ENCODE peak calls at places on chromosomes 13 and 19, in seven cellular contexts. L is stimulated activated CD4-positive, alpha-beta T cell treated with anti-CD3 and anti-CD28 coated beads, Interleukin-1b, Interleukin-23, amount 100 ng/mL, for 48 hours; J is osteoblast; R is GOT3; N is psoas muscle; P is CD8-positive, alpha-beta memory T cell; Y is activated CD4-positive, alpha-beta T cell treated with anti-CD3 and anti-CD28 coated beads for 48 hours. I is an unnamed sample.

GRCh38 chr13:43879323-43880181 is at the start of the genes CCDC122 and LACC1:
- DNase-seq in L (peak), J (peak), R (peak), N (peak), P (peak), Y (peak), I (peak)

GRCh38 chr19:55158848-55159793 is 1.6 kb upstream of the TNNI3 start:
- DNase-seq in L (no peak), J (peak), R (no peak), N (peak), P (no peak), Y (no peak), I (no peak)

GRCh38 chr13:73146705-73147104 is 87.9 kb downstream of the KLF5 start:
- DNase-seq in L (no peak), J (peak), R (no peak), N (no peak), P (no peak), Y (no peak), I (no peak)

GRCh38 chr19:35992902-35993765 is 1.9 kb upstream of the SDHAF1 start:
- DNase-seq in L (no peak), J (peak), R (no peak), N (no peak), P (no peak), Y (no peak), I (no peak)

GRCh38 chr13:105465251-105465650 is 1070.2 kb downstream of the EFNB2 start:
- DNase-seq in L (no peak), J (no peak), R (no peak), N (no peak), P (no peak), Y (no peak), I (no peak)

GRCh38 chr13:92362717-92363116 is 863.9 kb upstream of the GPC6 start:
- DNase-seq in L (no peak), J (no peak), R (no peak), N (no peak), P (no peak), Y (no peak), I (no peak)

GRCh38 chr19:5978606-5979552 is 939 bp upstream of the RANBP3 start:
- DNase-seq in L (no peak), J (peak), R (no peak), N (no peak), P (no peak), Y (peak), I (peak)

GRCh38 chr13:34152409-34152808 is 334.5 kb downstream of the RFC3 start:
- DNase-seq in L (no peak), J (no peak), R (no peak), N (no peak), P (no peak), Y (no peak), I (no peak)

GRCh38 chr19:48510421-48511268 is 990 bp downstream of the LMTK3 start:
- DNase-seq in L (peak), J (peak), R (no peak), N (peak), P (peak), Y (peak), I (peak)

GRCh38 chr19:53906211-53907192 is 2.6 kb upstream of the CACNG7 start:
- DNase-seq in L (peak), J (peak), R (no peak), N (peak), P (peak), Y (peak), I (peak)

GRCh38 chr19:17755977-17756670 is 4.8 kb downstream of the FCHO1 start:
- DNase-seq in L (peak), J (no peak), R (no peak), N (no peak), P (peak), Y (peak), I (peak)

GRCh38 chr13:113874177-113874576 is 10.3 kb upstream of the GAS6 start:
- DNase-seq in L (no peak), J (peak), R (no peak), N (no peak), P (no peak), Y (no peak), I (no peak)

GRCh38 chr13:46667687-46668281 is 114.8 kb downstream of the LRCH1 start:
- DNase-seq in L (no peak), J (no peak), R (no peak), N (no peak), P (peak), Y (no peak), I (no peak)

GRCh38 chr19:54576411-54576976 is 2.9 kb downstream of the LILRA2 start:
- DNase-seq in L (no peak), J (peak), R (no peak), N (no peak), P (no peak), Y (no peak), I (no peak)

GRCh38 chr13:109093988-109094387 is 464.6 kb downstream of the MYO16 start:
- DNase-seq in L (no peak), J (no peak), R (no peak), N (no peak), P (no peak), Y (no peak), I (no peak)

GRCh38 chr13:39311619-39312018 is 273.4 kb downstream of the NHLRC3 start:
- DNase-seq in L (no peak), J (no peak), R (no peak), N (no peak), P (no peak), Y (no peak), I (no peak)

GRCh38 chr19:17153996-17154395 is 61.2 kb upstream of the USE1 start:
- DNase-seq in L (no peak), J (no peak), R (no peak), N (no peak), P (no peak), Y (no peak), I (no peak)

GRCh38 chr19:46350758-46351159 is 3.9 kb downstream of the PPP5C start:
- DNase-seq in L (no peak), J (peak), R (no peak), N (no peak), P (no peak), Y (peak), I (peak)

GRCh38 chr19:19176950-19177349 is 6.9 kb upstream of the MEF2B start:
- DNase-seq in L (no peak), J (peak), R (no peak), N (no peak), P (no peak), Y (no peak), I (no peak)

GRCh38 chr13:112449545-112449930 is 73.4 kb downstream of the SPACA7 start:
- DNase-seq in L (no peak), J (peak), R (no peak), N (peak), P (no peak), Y (no peak), I (no peak)

I was measured in activated CD4-positive, alpha-beta memory T cell treated with anti-CD3 and anti-CD28 coated beads for 36 hours.